ENCODE peak calls at places on chromosomes 3 and 15, in seven cellular contexts. Z is WTC11, A is K562, D is HEK293T, V is H1, X is HCT116, S is HepG2. K is an unnamed sample.

GRCh38 chr3:122092460-122093165 is 37.5 kb downstream of the CD86 start:
- DNase-seq in Z (peak; percentile 28), A (peak; percentile 18), D (peak; percentile 33), V (no peak), X (peak; percentile 10), S (no peak), K (no peak)

GRCh38 chr3:153163349-153164008 is 1.5 kb downstream of the RAP2B start:
- DNase-seq in Z (no peak), A (no peak), D (peak; percentile 16), V (no peak), X (no peak), S (no peak), K (no peak)

GRCh38 chr15:70437089-70437488 is 326.3 kb downstream of the UACA start:
- DNase-seq in Z (no peak), A (no peak), D (no peak), V (no peak), X (no peak), S (peak; percentile 58), K (no peak)

GRCh38 chr3:26840272-26840870 is 217.8 kb downstream of the LRRC3B start:
- DNase-seq in Z (no peak), A (no peak), D (no peak), V (no peak), X (no peak), S (no peak), K (no peak)

GRCh38 chr3:123783050-123783724 is 100.9 kb downstream of the MYLK start:
- DNase-seq in Z (no peak), A (no peak), D (no peak), V (no peak), X (no peak), S (peak; percentile 72), K (no peak)

GRCh38 chr3:75938921-75939320 is 153.6 kb upstream of the ZNF717 start:
- DNase-seq in Z (no peak), A (no peak), D (no peak), V (no peak), X (no peak), S (no peak), K (no peak)

GRCh38 chr3:52784021-52784621 is 6.7 kb downstream of the ITIH1 start:
- DNase-seq in Z (peak; percentile 5), A (no peak), D (no peak), V (no peak), X (no peak), S (no peak), K (no peak)

GRCh38 chr3:165786013-165786412 is 51.2 kb downstream of the BCHE start:
- DNase-seq in Z (no peak), A (no peak), D (no peak), V (no peak), X (no peak), S (no peak), K (no peak)

GRCh38 chr3:13537926-13538325 is 11.0 kb upstream of the FBLN2 start:
- DNase-seq in Z (no peak), A (peak; percentile 56), D (no peak), V (no peak), X (peak; percentile 88), S (no peak), K (no peak)

GRCh38 chr3:4410174-4410573 is 56.9 kb downstream of the SUMF1 start:
- DNase-seq in Z (no peak), A (no peak), D (no peak), V (no peak), X (no peak), S (no peak), K (no peak)

GRCh38 chr3:123423026-123423425 is 25.9 kb downstream of the ADCY5 start:
- DNase-seq in Z (no peak), A (no peak), D (no peak), V (no peak), X (no peak), S (no peak), K (no peak)

GRCh38 chr3:190673157-190673556 is 159.3 kb downstream of the IL1RAP start:
- DNase-seq in Z (no peak), A (no peak), D (no peak), V (no peak), X (no peak), S (no peak), K (no peak)

GRCh38 chr3:194537732-194538247 is 51.0 kb upstream of the ATP13A3 start:
- DNase-seq in Z (no peak), A (no peak), D (no peak), V (no peak), X (no peak), S (peak; percentile 67), K (no peak)

GRCh38 chr3:167091186-167091585 is 288.9 kb downstream of the ZBBX start:
- DNase-seq in Z (no peak), A (no peak), D (no peak), V (no peak), X (no peak), S (no peak), K (no peak)

GRCh38 chr3:159126261-159127020 is 324.6 kb downstream of the MFSD1 start:
- DNase-seq in Z (no peak), A (no peak), D (no peak), V (no peak), X (no peak), S (no peak), K (no peak)

GRCh38 chr3:31960793-31961431 is 20.1 kb downstream of the OSBPL10 start:
- DNase-seq in Z (no peak), A (no peak), D (no peak), V (peak; percentile 48), X (peak; percentile 40), S (peak; percentile 82), K (no peak)

GRCh38 chr3:112803472-112803871 is 43.2 kb downstream of the CD200R1L start:
- DNase-seq in Z (no peak), A (no peak), D (no peak), V (no peak), X (no peak), S (no peak), K (no peak)

GRCh38 chr15:34336947-34337556 is 529 bp downstream of the SLC12A6 start:
- DNase-seq in Z (no peak), A (no peak), D (no peak), V (no peak), X (no peak), S (no peak), K (no peak)

GRCh38 chr3:9595877-9596276 is 42.3 kb upstream of the LHFPL4 start:
- DNase-seq in Z (no peak), A (no peak), D (no peak), V (no peak), X (no peak), S (no peak), K (no peak)

GRCh38 chr3:79006077-79006476 is 761.7 kb downstream of the ROBO1 start:
- DNase-seq in Z (no peak), A (no peak), D (no peak), V (no peak), X (no peak), S (no peak), K (no peak)

DNA sequence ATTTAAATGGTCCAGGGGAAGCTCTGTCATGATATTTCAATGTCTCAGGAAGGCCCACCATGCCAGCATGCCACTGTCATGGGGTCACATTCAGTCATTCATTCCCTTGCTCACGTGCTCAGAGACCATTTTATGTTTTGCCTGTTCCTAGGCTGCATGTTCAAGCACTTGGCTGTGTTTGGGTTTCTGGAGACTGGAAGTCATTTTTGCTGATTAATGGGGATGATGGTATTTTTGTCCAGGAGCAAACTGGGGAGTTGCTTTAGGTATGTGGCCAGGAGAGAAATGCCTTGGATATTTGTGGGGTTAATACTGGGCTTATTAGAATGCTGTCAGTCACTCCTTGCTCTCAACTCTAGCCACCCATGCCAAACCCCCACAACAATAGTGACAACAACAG is 303.5 kb downstream of the PTPRG start:
- DNase-seq in Z (no peak), A (no peak), D (no peak), V (no peak), X (no peak), S (no peak), K (no peak)
- TF ChIP-seq SP1 in Z (no peak), A (no peak), D (no peak), V (no peak), X (no peak), S (no peak), K (no peak)

DNA sequence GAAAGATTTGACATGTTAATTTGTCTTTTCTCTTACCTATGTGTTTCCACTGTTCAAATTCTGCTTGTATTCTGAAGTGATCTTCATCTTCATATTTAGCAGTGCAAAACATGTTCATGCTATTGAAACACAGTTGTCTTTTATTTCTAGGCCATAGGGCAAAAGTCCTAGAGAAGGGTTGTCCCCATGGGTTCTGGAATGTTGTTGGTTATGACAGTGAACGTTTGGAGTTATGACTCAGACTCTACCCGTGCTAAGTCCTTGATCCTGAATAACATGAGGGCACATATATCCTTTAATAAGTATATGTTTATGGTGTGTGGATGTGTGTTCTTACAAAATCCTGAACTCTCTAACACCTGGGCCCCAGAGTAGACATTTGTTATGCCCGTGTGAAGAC is 23.0 kb upstream of the ARPP21 start:
- DNase-seq in Z (no peak), A (no peak), D (no peak), V (no peak), X (no peak), S (no peak), K (no peak)
- TF ChIP-seq SP1 in Z (no peak), A (no peak), D (no peak), V (no peak), X (no peak), S (no peak), K (no peak)

GRCh38 chr3:45272411-45272810 is 46.3 kb upstream of the TMEM158 start:
- DNase-seq in Z (no peak), A (no peak), D (no peak), V (no peak), X (no peak), S (no peak), K (no peak)

GRCh38 chr3:45275006-45275704 is 49.1 kb upstream of the TMEM158 start:
- DNase-seq in Z (no peak), A (no peak), D (no peak), V (no peak), X (no peak), S (no peak), K (no peak)

GRCh38 chr3:45273681-45274515 is 47.8 kb upstream of the TMEM158 start:
- DNase-seq in Z (no peak), A (peak; percentile 85), D (no peak), V (no peak), X (no peak), S (no peak), K (no peak)

GRCh38 chr3:45269952-45270351 is 43.9 kb upstream of the TMEM158 start:
- DNase-seq in Z (no peak), A (peak; percentile 53), D (no peak), V (no peak), X (no peak), S (no peak), K (no peak)

DNA sequence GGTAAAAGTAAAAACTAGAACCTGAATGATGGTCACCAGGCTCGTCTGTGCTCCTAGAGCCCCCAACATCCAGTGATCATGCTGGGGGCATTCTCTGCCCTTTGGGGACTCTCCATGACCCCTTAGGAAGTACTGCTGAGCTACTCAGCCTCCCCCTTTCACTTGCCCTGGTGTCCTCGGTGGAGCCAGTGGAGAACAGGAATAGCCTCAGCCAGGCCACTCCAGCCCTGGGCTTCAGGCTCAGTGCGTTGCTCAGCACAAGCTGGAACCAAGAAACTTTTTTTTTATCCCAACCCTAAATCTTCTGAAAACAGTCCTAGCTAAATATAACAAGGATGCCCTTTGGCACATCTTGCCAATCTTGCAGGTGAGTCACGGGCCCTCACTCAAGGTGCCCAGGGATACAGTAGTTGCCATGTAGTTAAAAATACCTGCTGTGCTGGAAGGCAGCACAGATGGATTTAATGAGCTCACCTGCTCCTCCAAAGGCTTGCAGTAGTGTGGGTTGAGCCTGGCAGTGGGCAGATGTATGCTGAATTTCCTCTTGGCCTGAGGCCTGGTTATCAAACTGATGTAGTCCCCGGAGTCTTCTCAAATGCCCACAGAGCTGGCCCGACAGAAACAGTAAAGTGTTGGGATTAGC is 46.9 kb upstream of the TMEM158 start:
- DNase-seq in Z (no peak), A (no peak), D (no peak), V (no peak), X (no peak), S (no peak), K (no peak)
- TF ChIP-seq SP1 in Z (no peak), A (no peak), D (no peak), V (no peak), X (no peak), S (no peak), K (no peak)

GRCh38 chr3:43707998-43708397 is 17.3 kb downstream of the ABHD5 start:
- DNase-seq in Z (no peak), A (no peak), D (no peak), V (no peak), X (peak; percentile 85), S (peak; percentile 43), K (no peak)
- TF ChIP-seq SP1 in Z (no peak), A (no peak), D (no peak), V (no peak), X (peak; percentile 94), S (no peak), K (no peak)

K was measured in GM12878.